ENCODE peak calls at places on chromosomes 1 and 21, in nine cellular contexts. A, O, K, R, J, E, N, I and Z are unnamed samples. For H3K36me3 and H3K79me2, the result is how much of the 10 kb centered on the place peaks cover.

GRCh38 chr1:27595597-27595996 is 8.3 kb downstream of the AHDC1 start:
- DNase-seq in A (no peak), O (no peak), K (no peak), R (no peak), J (no peak), E (no peak), N (no peak), I (no peak), Z (no peak)

GRCh38 chr21:42648606-42649005 is 4.8 kb upstream of the PDE9A start:
- DNase-seq in A (no peak), O (no peak), K (no peak), R (no peak), J (no peak), E (no peak), N (no peak), I (no peak), Z (no peak)

GRCh38 chr1:55869050-55869449 is 653.9 kb upstream of the USP24 start:
- DNase-seq in A (no peak), O (no peak), K (peak), R (no peak), J (no peak), E (peak), N (no peak), I (no peak), Z (no peak)

GRCh38 chr1:26225033-26225831 is 8.8 kb upstream of the CEP85 start:
- DNase-seq in A (no peak), O (peak), K (peak), R (no peak), J (no peak), E (peak), N (no peak), I (no peak), Z (no peak)

GRCh38 chr21:44405091-44405947 is 50.0 kb upstream of the LRRC3 start:
- DNase-seq in A (no peak), O (no peak), K (no peak), R (no peak), J (no peak), E (no peak), N (no peak), I (no peak), Z (no peak)

GRCh38 chr1:117339866-117340357 is 27.3 kb upstream of the MAN1A2 start:
- DNase-seq in A (peak), O (peak), K (peak), R (peak), J (peak), E (peak), N (peak), I (no peak), Z (no peak)

GRCh38 chr1:99786751-99787501 is 20.5 kb upstream of the FRRS1 start:
- DNase-seq in A (no peak), O (no peak), K (no peak), R (no peak), J (peak), E (no peak), N (peak), I (no peak), Z (no peak)

GRCh38 chr1:74343191-74343590 is 108.0 kb downstream of the TNNI3K start:
- DNase-seq in A (no peak), O (peak), K (no peak), R (no peak), J (no peak), E (peak), N (no peak), I (no peak), Z (no peak)

GRCh38 chr1:80384037-80384830 is 1377.7 kb upstream of the ADGRL4 start:
- DNase-seq in A (no peak), O (no peak), K (peak), R (peak), J (no peak), E (no peak), N (no peak), I (no peak), Z (no peak)

GRCh38 chr1:228836954-228837481 is 101.7 kb downstream of the RHOU start:
- DNase-seq in A (peak), O (no peak), K (no peak), R (no peak), J (no peak), E (no peak), N (no peak), I (no peak), Z (no peak)

GRCh38 chr1:65793359-65793732 is 651 bp downstream of the PDE4B start:
- DNase-seq in A (no peak), O (peak), K (peak), R (no peak), J (no peak), E (peak), N (no peak), I (no peak), Z (no peak)

GRCh38 chr1:199742547-199742946 is 285.0 kb upstream of the NR5A2 start:
- DNase-seq in A (peak), O (no peak), K (peak), R (peak), J (no peak), E (peak), N (no peak), I (no peak), Z (no peak)

GRCh38 chr1:31036749-31037500 is 28.6 kb downstream of the PUM1 start:
- DNase-seq in A (no peak), O (no peak), K (peak), R (peak), J (no peak), E (peak), N (no peak), I (no peak), Z (no peak)

GRCh38 chr21:36864974-36865373 is 101.5 kb downstream of the HLCS start:
- DNase-seq in A (no peak), O (no peak), K (no peak), R (no peak), J (no peak), E (no peak), N (no peak), I (no peak), Z (no peak)

GRCh38 chr1:7172804-7173203 is 387.6 kb downstream of the CAMTA1 start:
- DNase-seq in A (no peak), O (no peak), K (no peak), R (no peak), J (no peak), E (no peak), N (no peak), I (no peak), Z (no peak)

GRCh38 chr1:34787461-34788420 is 5.1 kb upstream of the GJA4 start:
- DNase-seq in A (no peak), O (peak), K (peak), R (no peak), J (peak), E (peak), N (peak), I (no peak), Z (peak)

GRCh38 chr1:100034465-100034864 is 64.7 kb downstream of the SLC35A3 start:
- DNase-seq in A (peak), O (peak), K (no peak), R (no peak), J (peak), E (peak), N (peak), I (no peak), Z (no peak)

GRCh38 chr21:32977216-32977615 is 48.5 kb upstream of the OLIG2 start:
- DNase-seq in A (no peak), O (no peak), K (no peak), R (no peak), J (no peak), E (no peak), N (no peak), I (no peak), Z (no peak)

GRCh38 chr1:84379128-84379527 is 19.2 kb upstream of the DNASE2B start:
- DNase-seq in A (peak), O (no peak), K (peak), R (peak), J (no peak), E (peak), N (no peak), I (no peak), Z (no peak)

GRCh38 chr1:78333426-78334012 is 157.3 kb upstream of the PTGFR start:
- DNase-seq in A (peak), O (peak), K (peak), R (peak), J (no peak), E (peak), N (peak), I (no peak), Z (no peak)

GRCh38 chr21:43578677-43579313 is 80.5 kb downstream of the HSF2BP start:
- DNase-seq in A (no peak), O (no peak), K (peak), R (no peak), J (no peak), E (peak), N (no peak), I (no peak), Z (no peak)

GRCh38 chr1:30541721-30542485 is 181.5 kb downstream of the MATN1 start:
- DNase-seq in A (no peak), O (no peak), K (no peak), R (no peak), J (no peak), E (no peak), N (no peak), I (no peak), Z (no peak)

GRCh38 chr1:67582625-67583461 is 102.2 kb upstream of the GADD45A start:
- DNase-seq in A (no peak), O (no peak), K (peak), R (no peak), J (no peak), E (no peak), N (no peak), I (no peak), Z (no peak)

GRCh38 chr1:233710031-233710430 is 96.1 kb downstream of the KCNK1 start:
- DNase-seq in A (no peak), O (no peak), K (no peak), R (no peak), J (no peak), E (no peak), N (no peak), I (no peak), Z (no peak)
- H3K36me3 ChIP-seq in A (under half), O (under half), K (under half), R (under half), J (under half), E (under half), N (under half), I (under half), Z (under half)

GRCh38 chr1:156625436-156626078 is 6.3 kb downstream of the HAPLN2 start:
- DNase-seq in A (peak), O (peak), K (peak), R (no peak), J (peak), E (peak), N (peak), I (no peak), Z (peak)
- H2AFZ ChIP-seq in A (no peak), O (peak), K (no peak), R (no peak), J (peak), E (no peak), N (no peak), I (no peak), Z (no peak)

GRCh38 chr1:173757666-173758065 is 42.9 kb downstream of the KLHL20 start:
- DNase-seq in A (no peak), O (no peak), K (no peak), R (no peak), J (no peak), E (no peak), N (no peak), I (no peak), Z (no peak)

GRCh38 chr1:173758980-173759379 is 44.2 kb downstream of the KLHL20 start:
- DNase-seq in A (peak), O (no peak), K (no peak), R (peak), J (no peak), E (no peak), N (no peak), I (no peak), Z (no peak)

GRCh38 chr1:173749137-173749536 is 34.4 kb downstream of the KLHL20 start:
- DNase-seq in A (peak), O (no peak), K (no peak), R (no peak), J (no peak), E (peak), N (no peak), I (no peak), Z (no peak)

GRCh38 chr1:173758110-173758509 is 43.3 kb downstream of the KLHL20 start:
- DNase-seq in A (no peak), O (no peak), K (no peak), R (no peak), J (no peak), E (no peak), N (no peak), I (no peak), Z (no peak)

DNA sequence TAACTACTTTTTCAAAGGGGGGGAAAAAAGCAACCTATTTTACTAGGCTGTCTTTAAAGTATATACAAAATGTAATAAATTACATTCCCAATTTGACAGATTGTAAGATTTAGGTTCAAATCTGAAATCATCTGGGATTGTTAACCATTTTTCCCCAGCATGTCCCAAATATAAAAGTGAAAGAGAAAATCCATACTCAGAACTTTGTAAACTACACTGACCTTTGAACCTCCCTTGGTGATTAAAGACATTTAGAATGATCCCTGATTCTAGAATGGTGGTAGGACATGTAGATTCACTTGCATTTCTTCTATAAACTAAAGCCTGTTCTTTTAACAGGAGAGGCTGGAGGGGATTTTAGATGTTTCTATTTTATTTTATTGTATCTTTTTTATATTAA is 39.0 kb downstream of the KLHL20 start:
- DNase-seq in A (no peak), O (no peak), K (no peak), R (no peak), J (no peak), E (no peak), N (no peak), I (no peak), Z (no peak)
- H3K79me2 ChIP-seq in A (under half), O (under half), K (under half), R (under half), J (under half), E (under half), N (under half), I (under half), Z (under half)

DNA sequence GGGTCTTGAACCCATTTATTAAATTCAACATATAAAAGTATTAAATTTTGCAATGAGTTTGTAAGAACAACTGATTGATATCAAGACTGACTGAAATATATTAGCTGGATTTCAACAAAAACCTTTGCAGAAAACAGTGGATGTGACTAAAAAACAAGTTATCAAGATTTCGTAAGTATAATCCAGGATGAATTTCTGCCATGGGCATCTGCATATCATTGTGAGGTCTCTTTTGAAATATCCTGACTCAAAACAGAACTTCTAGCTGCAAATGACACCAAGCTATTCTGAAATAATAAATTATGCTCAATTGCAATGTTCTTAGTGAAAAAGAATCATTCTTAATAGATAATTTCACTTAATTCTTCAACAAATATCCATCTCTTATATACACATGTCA is 52.7 kb downstream of the CD34 start:
- DNase-seq in A (no peak), O (no peak), K (no peak), R (no peak), J (no peak), E (peak), N (no peak), I (no peak), Z (no peak)
- H3K36me3 ChIP-seq in A (under half), O (under half), K (under half), R (under half), J (under half), E (under half), N (under half), I (under half), Z (half or more)

GRCh38 chr1:227424948-227425347 is 106.7 kb upstream of the CDC42BPA start:
- DNase-seq in A (no peak), O (no peak), K (no peak), R (no peak), J (no peak), E (no peak), N (no peak), I (no peak), Z (no peak)

GRCh38 chr1:227424159-227424680 is 105.9 kb upstream of the CDC42BPA start:
- DNase-seq in A (no peak), O (no peak), K (no peak), R (no peak), J (no peak), E (no peak), N (no peak), I (no peak), Z (no peak)

GRCh38 chr1:227428803-227429202 is 110.5 kb upstream of the CDC42BPA start:
- DNase-seq in A (peak), O (peak), K (peak), R (no peak), J (no peak), E (no peak), N (no peak), I (no peak), Z (no peak)

GRCh38 chr1:227429447-227430359 is 111.4 kb upstream of the CDC42BPA start:
- DNase-seq in A (no peak), O (no peak), K (peak), R (no peak), J (no peak), E (peak), N (no peak), I (no peak), Z (no peak)

DNA sequence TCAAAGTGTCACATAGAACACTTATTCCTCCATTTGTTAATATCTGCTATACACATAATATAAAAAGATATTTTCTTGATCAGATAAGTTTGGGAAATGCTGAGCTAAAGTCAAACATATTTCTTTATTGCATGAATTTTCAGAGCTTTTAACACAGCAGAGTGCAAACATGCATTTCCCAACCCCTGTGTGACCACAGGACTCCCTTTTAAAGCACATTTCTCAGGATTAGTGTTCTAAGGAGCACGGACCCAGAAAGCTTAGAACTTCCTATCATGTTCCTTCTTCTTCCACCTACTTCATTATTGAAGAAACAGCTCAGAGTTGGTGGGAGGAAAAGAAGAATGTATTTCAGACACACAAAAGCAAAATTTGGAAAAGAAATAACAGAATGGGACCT is 109.1 kb upstream of the CDC42BPA start:
- DNase-seq in A (no peak), O (no peak), K (no peak), R (no peak), J (no peak), E (no peak), N (no peak), I (no peak), Z (no peak)
- H2AFZ ChIP-seq in A (no peak), O (no peak), K (no peak), R (no peak), J (no peak), E (no peak), N (no peak), I (no peak), Z (no peak)

GRCh38 chr1:119637719-119638118 is 10.3 kb downstream of the ZNF697 start:
- DNase-seq in A (no peak), O (no peak), K (no peak), R (no peak), J (no peak), E (no peak), N (no peak), I (no peak), Z (no peak)
- H3K79me2 ChIP-seq in A (half or more), O (half or more), K (half or more), R (half or more), J (under half), E (half or more), N (under half), I (under half), Z (under half)